ENCODE peak calls at places on chromosomes 13 and 19, in six cellular contexts. D, A, S, R, C and O are unnamed samples.

GRCh38 chr19:49431330-49431749 is 6.2 kb downstream of the GFY start:
- DNase-seq in D (no peak), S (no peak), C (no peak), R (no peak), A (no peak), O (no peak)

GRCh38 chr13:98476538-98476966 is 100.4 kb downstream of the STK24 start:
- DNase-seq in R (peak), D (no peak), C (peak), S (peak), A (peak), O (peak)

GRCh38 chr19:6222884-6223283 is 56.9 kb downstream of the MLLT1 start:
- DNase-seq in S (peak), R (peak), D (no peak), A (no peak), C (no peak), O (no peak)

GRCh38 chr13:35855531-35856019 is 275.6 kb downstream of the DCLK1 start:
- DNase-seq in R (peak), S (peak), A (peak), D (peak), C (no peak), O (no peak)

GRCh38 chr19:41219924-41220567 is 1.0 kb downstream of the AXL start:
- DNase-seq in C (peak), R (peak), S (peak), D (no peak), A (peak), O (peak)

GRCh38 chr13:79775830-79776229 is 294.9 kb downstream of the NDFIP2 start:
- DNase-seq in C (no peak), S (peak), R (peak), D (peak), A (peak), O (peak)

GRCh38 chr19:48353682-48354081 is 10.1 kb downstream of the TMEM143 start:
- DNase-seq in C (no peak), R (peak), S (peak), A (no peak), D (no peak), O (peak)

GRCh38 chr13:53150568-53150967 is 122.0 kb downstream of the OLFM4 start:
- DNase-seq in R (no peak), D (no peak), A (no peak), S (peak), C (no peak), O (no peak)

GRCh38 chr19:46308510-46308909 is 11.7 kb downstream of the HIF3A start:
- DNase-seq in D (no peak), C (no peak), R (no peak), A (no peak), S (no peak), O (no peak)

GRCh38 chr13:21511841-21512240 is 52.7 kb upstream of the ZDHHC20 start:
- DNase-seq in D (no peak), A (peak), R (peak), S (peak), C (no peak), O (peak)

GRCh38 chr13:34899888-34900287 is 42.2 kb upstream of the NBEA start:
- DNase-seq in S (no peak), R (no peak), A (no peak), D (no peak), C (no peak), O (no peak)

GRCh38 chr13:29925457-29925856 is 75.0 kb upstream of the UBL3 start:
- DNase-seq in R (peak), C (peak), D (no peak), S (peak), A (peak), O (peak)

GRCh38 chr13:68987585-68987984 is 1120.0 kb upstream of the ATXN8OS start:
- DNase-seq in A (no peak), C (no peak), R (no peak), D (no peak), S (no peak), O (no peak)

GRCh38 chr13:92734068-92734467 is 492.5 kb upstream of the GPC6 start:
- DNase-seq in C (no peak), D (no peak), A (no peak), R (no peak), S (no peak), O (no peak)

GRCh38 chr19:2782936-2783780 is at the start of gene SGTA:
- DNase-seq in S (peak), R (peak), C (peak), D (peak), A (peak), O (peak)

GRCh38 chr19:14475251-14476073 is at the start of gene PTGER1:
- DNase-seq in R (peak), S (peak), D (no peak), A (no peak), C (no peak), O (peak)

GRCh38 chr19:43581467-43581866 is 5.9 kb downstream of the PINLYP start:
- DNase-seq in A (no peak), C (no peak), S (no peak), R (no peak), D (no peak), O (no peak)

GRCh38 chr13:41613984-41614581 is 156.7 kb downstream of the RGCC start:
- DNase-seq in C (peak), D (no peak), R (peak), S (peak), A (peak), O (peak)

GRCh38 chr19:43480574-43480973 is 15.2 kb upstream of the LYPD3 start:
- DNase-seq in A (no peak), C (no peak), R (no peak), D (no peak), S (no peak), O (no peak)

GRCh38 chr19:4518345-4519171 is at the start of gene PLIN4:
- DNase-seq in S (peak), A (peak), R (peak), D (no peak), C (peak), O (peak)

GRCh38 chr19:48355555-48355954 is 8.2 kb downstream of the TMEM143 start:
- DNase-seq in A (no peak), C (no peak), R (no peak), S (no peak), D (no peak), O (no peak)

GRCh38 chr13:101763191-101763590 is 310.7 kb downstream of the ITGBL1 start:
- DNase-seq in C (no peak), R (no peak), S (no peak), A (peak), D (no peak), O (no peak)

GRCh38 chr13:109096101-109096500 is 466.7 kb downstream of the MYO16 start:
- DNase-seq in S (no peak), A (no peak), C (no peak), R (no peak), D (no peak), O (no peak)

GRCh38 chr19:15507068-15508034 is 974 bp upstream of the CYP4F22 start:
- DNase-seq in S (no peak), A (no peak), D (no peak), C (no peak), R (no peak), O (no peak)

GRCh38 chr19:750640-751423 is at the start of gene MISP:
- DNase-seq in S (no peak), R (no peak), D (no peak), C (no peak), A (no peak), O (no peak)

GRCh38 chr13:107866666-107867623 is 348.4 kb downstream of the LIG4 start:
- DNase-seq in D (no peak), A (peak), R (peak), S (peak), C (no peak), O (peak)

GRCh38 chr13:107873908-107874307 is 341.4 kb downstream of the LIG4 start:
- DNase-seq in S (peak), D (no peak), A (no peak), R (no peak), C (no peak), O (no peak)

GRCh38 chr13:107867701-107868661 is 347.4 kb downstream of the LIG4 start:
- DNase-seq in S (peak), R (peak), C (no peak), A (peak), D (no peak), O (peak)

GRCh38 chr13:107874456-107874855 is 340.9 kb downstream of the LIG4 start:
- DNase-seq in S (no peak), A (no peak), R (no peak), D (no peak), C (no peak), O (no peak)

GRCh38 chr13:107870400-107870799 is 344.9 kb downstream of the LIG4 start:
- DNase-seq in S (no peak), D (no peak), A (no peak), C (no peak), R (no peak), O (no peak)
- H3K4me3 ChIP-seq in S (no peak), D (no peak), A (no peak), C (no peak), R (no peak), O (no peak)

GRCh38 chr13:75452564-75452963 is 29.4 kb downstream of the TBC1D4 start:
- DNase-seq in D (no peak), S (peak), R (peak), C (no peak), A (peak), O (no peak)
- H3K4me3 ChIP-seq in D (no peak), S (peak), R (no peak), C (peak), A (no peak), O (no peak)

GRCh38 chr19:38093587-38093986 is 130.4 kb downstream of the DPF1 start:
- DNase-seq in D (no peak), S (no peak), R (no peak), A (no peak), C (peak), O (no peak)
- H3K4me3 ChIP-seq in D (no peak), S (no peak), R (no peak), A (no peak), C (no peak), O (no peak)

GRCh38 chr19:35696835-35697234 is 7.5 kb upstream of the ZBTB32 start:
- DNase-seq in A (no peak), D (no peak), R (no peak), C (no peak), S (no peak), O (no peak)
- H3K4me3 ChIP-seq in A (no peak), D (no peak), R (no peak), C (no peak), S (no peak), O (no peak)

DNA sequence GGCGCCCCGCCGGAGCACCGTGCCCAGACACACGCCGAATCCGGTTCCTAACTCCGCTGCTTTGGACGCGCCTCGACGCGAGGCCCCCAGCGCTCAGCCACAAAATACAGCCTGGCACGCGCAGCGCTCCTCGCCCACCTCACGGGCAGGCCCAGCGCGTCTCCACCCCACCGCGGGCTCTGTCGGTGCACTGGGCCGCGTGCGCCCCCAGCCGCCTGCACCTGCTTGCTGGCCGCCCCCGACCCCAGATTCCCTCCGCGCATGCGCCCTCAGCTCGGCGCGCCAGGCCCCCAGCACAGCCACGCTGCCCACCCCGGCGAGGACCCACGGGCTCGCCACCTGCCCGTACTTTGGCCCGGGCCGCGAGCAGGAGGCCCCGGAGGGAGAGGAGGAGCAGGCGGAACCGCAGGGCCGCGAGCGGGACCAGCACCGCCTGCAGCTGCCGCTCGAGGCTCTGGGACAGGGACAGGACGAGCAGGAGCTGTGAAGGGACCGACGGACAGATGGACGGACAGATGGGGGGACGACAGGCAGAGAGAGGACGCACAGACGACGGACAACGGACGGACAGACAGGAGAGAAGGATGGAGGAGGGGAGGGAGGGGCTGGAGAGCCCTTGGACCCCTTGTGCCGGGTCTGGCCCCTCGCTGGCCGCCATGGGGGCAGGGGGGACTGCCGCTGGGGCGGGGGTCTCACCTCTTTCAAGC is 5.4 kb downstream of the ANO8 start:
- DNase-seq in C (no peak), R (no peak), D (no peak), S (no peak), A (no peak), O (no peak)
- H3K4me3 ChIP-seq in C (peak), R (no peak), D (peak), S (no peak), A (no peak), O (no peak)

GRCh38 chr19:11195169-11195568 is 2.2 kb downstream of the KANK2 start:
- DNase-seq in A (no peak), R (no peak), C (peak), D (no peak), S (peak), O (peak)
- H3K4me3 ChIP-seq in A (peak), R (peak), C (peak), D (no peak), S (peak), O (peak)

DNA sequence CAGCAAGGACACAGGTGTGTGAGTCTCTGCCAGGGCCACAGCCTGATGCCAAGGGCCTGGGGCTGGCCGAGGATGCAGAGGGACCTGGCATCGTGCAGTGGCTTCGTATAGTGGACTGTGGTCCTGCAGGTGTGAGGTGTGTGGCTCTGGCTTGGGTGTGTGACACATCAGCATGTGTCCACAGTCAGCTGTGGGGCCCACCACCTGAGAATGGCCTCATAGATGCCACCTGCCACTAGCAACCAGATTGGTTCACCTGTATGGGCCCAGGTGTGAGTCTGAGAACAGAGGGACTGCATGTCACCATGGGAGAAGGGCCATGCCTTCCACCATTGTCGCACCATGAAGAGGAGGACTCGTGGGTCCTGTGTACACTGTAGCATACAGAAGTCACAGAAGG is 2.4 kb downstream of the PPP1R14A start:
- DNase-seq in R (no peak), C (no peak), A (no peak), S (no peak), D (no peak), O (no peak)
- H3K4me3 ChIP-seq in R (no peak), C (peak), A (no peak), S (no peak), D (no peak), O (no peak)